ENCODE peak calls at places on chromosomes 16 and 17, in five cellular contexts. One of them, this sample, is unnamed.

GRCh38 chr17:79757140-79757745 is 20.7 kb upstream of the CBX2 start:
- DNase-seq in lung: no peak
- DNase-seq in HCT116: no peak
- DNase-seq in mesenchymal stem cell: no peak
- DNase-seq in PC-3: no peak
- DNase-seq in this sample: no peak

GRCh38 chr17:78013683-78014467 is 55.4 kb downstream of the TNRC6C start:
- DNase-seq in lung: peak; percentile 57
- DNase-seq in HCT116: peak; percentile 54
- DNase-seq in mesenchymal stem cell: peak; percentile 74
- DNase-seq in PC-3: peak; percentile 85
- DNase-seq in this sample: peak; percentile 51

GRCh38 chr17:69960755-69961154 is 114.3 kb upstream of the KCNJ16 start:
- DNase-seq in lung: no peak
- DNase-seq in HCT116: no peak
- DNase-seq in mesenchymal stem cell: no peak
- DNase-seq in PC-3: no peak
- DNase-seq in this sample: peak; percentile 8

GRCh38 chr17:79338589-79338988 is 264.0 kb downstream of the ENGASE start:
- DNase-seq in lung: no peak
- DNase-seq in HCT116: no peak
- DNase-seq in mesenchymal stem cell: no peak
- DNase-seq in PC-3: peak; percentile 44
- DNase-seq in this sample: no peak

GRCh38 chr17:80441133-80441578 is 26.2 kb downstream of the ENDOV start:
- DNase-seq in lung: no peak
- DNase-seq in HCT116: no peak
- DNase-seq in mesenchymal stem cell: peak; percentile 64
- DNase-seq in PC-3: peak; percentile 40
- DNase-seq in this sample: no peak

GRCh38 chr17:6027342-6028024 is 42.7 kb upstream of the WSCD1 start:
- DNase-seq in lung: no peak
- DNase-seq in HCT116: no peak
- DNase-seq in mesenchymal stem cell: no peak
- DNase-seq in PC-3: no peak
- DNase-seq in this sample: no peak

GRCh38 chr16:56093055-56093454 is 98.2 kb upstream of the GNAO1 start:
- DNase-seq in lung: no peak
- DNase-seq in HCT116: no peak
- DNase-seq in mesenchymal stem cell: no peak
- DNase-seq in PC-3: no peak
- DNase-seq in this sample: no peak

GRCh38 chr16:3179651-3180050 is 8.4 kb upstream of the OR1F1 start:
- DNase-seq in lung: no peak
- DNase-seq in HCT116: no peak
- DNase-seq in mesenchymal stem cell: no peak
- DNase-seq in PC-3: no peak
- DNase-seq in this sample: no peak

GRCh38 chr17:1628856-1629646 is 417 bp upstream of the SLC43A2 start:
- DNase-seq in lung: peak; percentile 95
- DNase-seq in HCT116: peak; percentile 82
- DNase-seq in mesenchymal stem cell: peak; percentile 95
- DNase-seq in PC-3: peak; percentile 81
- DNase-seq in this sample: peak; percentile 88

GRCh38 chr17:43779145-43780125 is 658 bp upstream of the DUSP3 start:
- DNase-seq in lung: no peak
- DNase-seq in HCT116: peak; percentile 34
- DNase-seq in mesenchymal stem cell: peak; percentile 62
- DNase-seq in PC-3: no peak
- DNase-seq in this sample: no peak

GRCh38 chr17:19002805-19003542 is 1.6 kb downstream of the FAM83G start:
- DNase-seq in lung: no peak
- DNase-seq in HCT116: no peak
- DNase-seq in mesenchymal stem cell: peak; percentile 29
- DNase-seq in PC-3: no peak
- DNase-seq in this sample: no peak

GRCh38 chr17:65554568-65555223 is 6.8 kb downstream of the AXIN2 start:
- DNase-seq in lung: no peak
- DNase-seq in HCT116: no peak
- DNase-seq in mesenchymal stem cell: peak; percentile 24
- DNase-seq in PC-3: no peak
- DNase-seq in this sample: peak; percentile 41

GRCh38 chr16:15876503-15876902 is 11.9 kb downstream of the CEP20 start:
- DNase-seq in lung: no peak
- DNase-seq in HCT116: no peak
- DNase-seq in mesenchymal stem cell: no peak
- DNase-seq in PC-3: peak; percentile 30
- DNase-seq in this sample: no peak

GRCh38 chr16:51328708-51329107 is 177.6 kb upstream of the SALL1 start:
- DNase-seq in lung: no peak
- DNase-seq in HCT116: no peak
- DNase-seq in mesenchymal stem cell: peak; percentile 35
- DNase-seq in PC-3: no peak
- DNase-seq in this sample: no peak

GRCh38 chr16:52912565-52913173 is 140.0 kb downstream of the CHD9NB start:
- DNase-seq in lung: peak; percentile 63
- DNase-seq in HCT116: peak; percentile 55
- DNase-seq in mesenchymal stem cell: peak; percentile 31
- DNase-seq in PC-3: peak; percentile 66
- DNase-seq in this sample: peak; percentile 74

GRCh38 chr16:50876263-50876662 is 134.4 kb downstream of the CYLD start:
- DNase-seq in lung: no peak
- DNase-seq in HCT116: no peak
- DNase-seq in mesenchymal stem cell: no peak
- DNase-seq in PC-3: no peak
- DNase-seq in this sample: no peak

GRCh38 chr16:88619859-88620655 is 18.3 kb upstream of the IL17C start:
- DNase-seq in lung: no peak
- DNase-seq in HCT116: no peak
- DNase-seq in mesenchymal stem cell: peak; percentile 97
- DNase-seq in PC-3: no peak
- DNase-seq in this sample: no peak

GRCh38 chr17:53193044-53193443 is 629.7 kb upstream of the KIF2B start:
- DNase-seq in lung: no peak
- DNase-seq in HCT116: no peak
- DNase-seq in mesenchymal stem cell: no peak
- DNase-seq in PC-3: peak; percentile 28
- DNase-seq in this sample: no peak

GRCh38 chr16:3754304-3754703 is 37.0 kb upstream of the TRAP1 start:
- DNase-seq in lung: no peak
- DNase-seq in HCT116: no peak
- DNase-seq in mesenchymal stem cell: peak; percentile 21
- DNase-seq in PC-3: no peak
- DNase-seq in this sample: no peak

GRCh38 chr17:77391668-77392375 is 251.1 kb downstream of the SEC14L1 start:
- DNase-seq in lung: no peak
- DNase-seq in HCT116: no peak
- DNase-seq in mesenchymal stem cell: peak; percentile 99
- DNase-seq in PC-3: peak; percentile 88
- DNase-seq in this sample: no peak

DNA sequence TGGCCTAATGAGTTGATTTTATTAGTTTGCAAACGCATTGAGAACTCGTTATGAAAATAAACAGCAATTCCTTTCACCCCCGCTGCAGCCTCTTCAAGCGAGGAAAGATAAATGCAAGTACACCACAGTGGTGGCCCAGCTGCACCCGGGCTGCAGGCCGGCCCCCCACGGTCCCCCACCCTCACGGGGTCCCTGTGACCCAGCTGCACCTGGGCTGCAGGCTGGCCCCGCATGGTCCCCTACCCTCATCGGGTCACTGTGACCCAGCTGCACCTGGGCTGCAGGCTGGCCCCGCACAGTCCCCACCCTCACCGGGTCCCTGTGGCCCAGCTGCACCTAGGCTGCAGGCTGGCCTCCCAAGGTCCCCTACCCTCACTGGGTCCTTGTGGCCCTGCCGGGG is 32.2 kb downstream of the SDK2 start:
- DNase-seq in lung: no peak
- DNase-seq in HCT116: no peak
- DNase-seq in mesenchymal stem cell: no peak
- DNase-seq in PC-3: no peak
- DNase-seq in this sample: no peak
- H3K4me1 ChIP-seq in lung: no peaks in the 10 kb centered on the region
- H3K4me1 ChIP-seq in HCT116: peaks cover 3% of the 10 kb centered on the region
- H3K4me1 ChIP-seq in mesenchymal stem cell: peaks cover 6% of the 10 kb centered on the region
- H3K4me1 ChIP-seq in PC-3: no peaks in the 10 kb centered on the region
- H3K4me1 ChIP-seq in this sample: no peaks in the 10 kb centered on the region

DNA sequence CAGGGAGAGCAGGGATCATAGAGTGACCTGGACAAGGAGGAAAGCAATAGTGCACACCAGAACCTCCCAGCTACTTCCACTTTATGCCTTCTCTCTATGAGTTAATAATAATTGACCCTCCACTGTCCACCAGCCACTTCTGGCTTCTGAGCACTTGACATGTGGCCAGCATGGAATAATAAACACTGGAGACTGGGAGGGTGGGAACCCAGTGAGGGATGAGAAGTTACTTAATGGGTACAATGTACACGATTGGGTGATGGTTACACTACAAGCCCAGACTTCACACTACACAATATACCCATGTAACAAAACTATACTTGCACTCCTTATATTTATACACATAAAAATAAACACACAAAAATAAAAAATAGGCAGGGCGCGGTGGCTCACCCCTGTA is 11.4 kb downstream of the CDC42EP4 start:
- DNase-seq in lung: no peak
- DNase-seq in HCT116: no peak
- DNase-seq in mesenchymal stem cell: peak; percentile 57
- DNase-seq in PC-3: no peak
- DNase-seq in this sample: no peak
- H3K4me1 ChIP-seq in lung: peaks cover 25% of the 10 kb centered on the region
- H3K4me1 ChIP-seq in HCT116: peaks cover 63% of the 10 kb centered on the region
- H3K4me1 ChIP-seq in mesenchymal stem cell: peaks cover 36% of the 10 kb centered on the region
- H3K4me1 ChIP-seq in PC-3: peaks cover 23% of the 10 kb centered on the region
- H3K4me1 ChIP-seq in this sample: peaks cover 34% of the 10 kb centered on the region

DNA sequence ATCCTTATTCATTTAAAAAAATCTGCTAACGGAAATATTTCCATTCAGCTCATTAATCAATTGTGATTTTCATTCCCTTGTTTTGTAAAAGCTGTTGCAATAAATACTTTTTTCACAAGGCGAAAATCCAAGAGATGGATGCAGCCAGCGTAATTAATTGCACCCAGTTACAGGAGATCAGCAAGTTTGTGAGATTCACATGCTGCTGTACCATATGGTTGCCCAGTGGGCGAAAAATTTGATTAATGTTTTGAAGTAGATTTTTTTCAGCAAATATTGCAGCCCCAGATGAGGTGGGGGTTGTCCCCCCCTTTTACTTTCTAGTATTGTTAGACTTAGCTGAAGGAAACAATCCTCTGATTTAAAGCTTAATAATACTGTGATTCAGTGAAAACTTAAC is 186.6 kb downstream of the WWOX start:
- DNase-seq in lung: no peak
- DNase-seq in HCT116: no peak
- DNase-seq in mesenchymal stem cell: no peak
- DNase-seq in PC-3: no peak
- DNase-seq in this sample: no peak
- H3K4me1 ChIP-seq in lung: no peaks in the 10 kb centered on the region
- H3K4me1 ChIP-seq in HCT116: no peaks in the 10 kb centered on the region
- H3K4me1 ChIP-seq in mesenchymal stem cell: peaks cover 2% of the 10 kb centered on the region
- H3K4me1 ChIP-seq in PC-3: no peaks in the 10 kb centered on the region
- H3K4me1 ChIP-seq in this sample: no peaks in the 10 kb centered on the region

DNA sequence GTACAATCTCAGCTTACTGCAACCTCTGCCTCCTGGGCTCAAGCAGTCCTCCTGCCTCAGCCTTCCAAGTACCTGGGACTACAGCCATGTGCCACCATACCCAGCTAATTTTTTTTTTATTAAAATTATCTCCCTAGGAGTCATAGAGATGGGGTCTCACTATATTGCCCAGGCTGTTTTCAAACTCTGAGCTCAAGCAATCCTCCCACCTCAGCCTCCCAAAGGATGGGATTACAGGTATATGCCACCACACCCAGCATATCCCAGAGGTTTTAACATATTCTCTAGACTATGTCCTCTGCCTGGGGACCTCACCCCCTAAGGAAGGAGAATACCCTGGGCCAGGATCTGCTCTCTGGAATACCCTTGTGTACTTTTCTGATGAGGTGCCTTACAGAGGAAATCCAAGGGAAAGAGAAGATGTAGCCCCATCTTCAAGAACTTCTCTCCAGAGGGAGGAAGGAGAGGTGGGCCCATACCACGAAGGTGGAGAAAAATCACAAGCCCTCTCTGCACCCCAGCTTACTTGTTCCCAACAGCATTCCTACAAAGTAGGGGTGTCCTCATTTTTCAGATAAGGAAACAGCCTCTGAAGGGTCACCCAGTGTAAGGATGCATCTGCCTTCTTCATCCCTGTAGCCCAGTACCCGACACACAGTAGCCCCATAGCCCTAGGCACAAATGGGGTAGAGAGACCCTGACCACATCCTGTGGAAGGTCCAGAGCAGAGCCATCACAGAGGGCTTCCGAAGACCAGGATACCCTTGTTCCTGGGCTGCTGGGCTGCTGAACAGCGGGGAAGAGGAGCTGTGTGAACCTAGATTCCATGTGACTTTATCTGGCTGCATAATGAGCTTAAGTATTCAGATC is 151.6 kb downstream of the SOCS1 start:
- DNase-seq in lung: no peak
- DNase-seq in HCT116: no peak
- DNase-seq in mesenchymal stem cell: no peak
- DNase-seq in PC-3: no peak
- DNase-seq in this sample: no peak
- H3K4me1 ChIP-seq in lung: peaks cover 23% of the 10 kb centered on the region
- H3K4me1 ChIP-seq in HCT116: peaks cover 19% of the 10 kb centered on the region
- H3K4me1 ChIP-seq in mesenchymal stem cell: peaks cover 38% of the 10 kb centered on the region
- H3K4me1 ChIP-seq in PC-3: peaks cover 18% of the 10 kb centered on the region
- H3K4me1 ChIP-seq in this sample: peaks cover 14% of the 10 kb centered on the region

GRCh38 chr17:47720196-47720595 is 12.8 kb upstream of the TBX21 start:
- DNase-seq in lung: no peak
- DNase-seq in HCT116: no peak
- DNase-seq in mesenchymal stem cell: no peak
- DNase-seq in PC-3: no peak
- DNase-seq in this sample: no peak
- H3K4me1 ChIP-seq in lung: no peaks in the 10 kb centered on the region
- H3K4me1 ChIP-seq in HCT116: peaks cover 47% of the 10 kb centered on the region
- H3K4me1 ChIP-seq in mesenchymal stem cell: peaks cover 42% of the 10 kb centered on the region
- H3K4me1 ChIP-seq in PC-3: peaks cover 42% of the 10 kb centered on the region
- H3K4me1 ChIP-seq in this sample: no peaks in the 10 kb centered on the region

DNA sequence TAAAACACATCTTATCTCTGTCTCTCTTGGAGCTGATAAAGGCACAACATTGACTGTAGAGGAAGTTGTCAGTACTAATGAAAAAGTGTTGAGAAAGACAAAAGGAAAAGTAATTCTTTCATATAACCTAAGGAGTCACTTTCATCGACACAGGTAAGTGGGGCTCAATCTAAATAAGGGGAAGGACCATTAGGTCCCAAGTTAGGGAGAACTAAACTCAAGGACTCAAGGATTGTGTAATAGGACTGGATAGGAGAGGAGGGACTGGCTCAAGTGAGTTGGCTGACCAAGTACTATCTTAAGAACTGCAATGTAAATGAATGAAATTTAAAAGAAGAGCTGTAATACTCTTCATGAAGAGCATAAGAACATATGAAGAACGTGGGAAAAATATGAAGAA is 55.7 kb downstream of the GRB7 start:
- DNase-seq in lung: no peak
- DNase-seq in HCT116: no peak
- DNase-seq in mesenchymal stem cell: no peak
- DNase-seq in PC-3: no peak
- DNase-seq in this sample: no peak
- H3K4me1 ChIP-seq in lung: no peaks in the 10 kb centered on the region
- H3K4me1 ChIP-seq in HCT116: no peaks in the 10 kb centered on the region
- H3K4me1 ChIP-seq in mesenchymal stem cell: no peaks in the 10 kb centered on the region
- H3K4me1 ChIP-seq in PC-3: no peaks in the 10 kb centered on the region
- H3K4me1 ChIP-seq in this sample: no peaks in the 10 kb centered on the region

GRCh38 chr17:13917635-13918034 is 151.7 kb upstream of the COX10 start:
- DNase-seq in lung: no peak
- DNase-seq in HCT116: no peak
- DNase-seq in mesenchymal stem cell: no peak
- DNase-seq in PC-3: no peak
- DNase-seq in this sample: no peak
- H3K4me1 ChIP-seq in lung: no peaks in the 10 kb centered on the region
- H3K4me1 ChIP-seq in HCT116: no peaks in the 10 kb centered on the region
- H3K4me1 ChIP-seq in mesenchymal stem cell: no peaks in the 10 kb centered on the region
- H3K4me1 ChIP-seq in PC-3: no peaks in the 10 kb centered on the region
- H3K4me1 ChIP-seq in this sample: no peaks in the 10 kb centered on the region

This sample was measured in pancreas.